ENCODE peak calls at places on chromosome 12, in four cellular contexts. W is PC-3, Q is foreskin fibroblast, E is heart left ventricle. Y is an unnamed sample.

GRCh38 chr12:108570743-108571603 is 8.6 kb downstream of the ISCU start:
- DNase-seq in Q (peak; percentile 85), W (peak; percentile 51), E (peak; percentile 1), Y (no peak)

GRCh38 chr12:128818065-128819022 is 5.4 kb downstream of the SLC15A4 start:
- DNase-seq in W (peak; percentile 33), E (no peak), Q (peak; percentile 72), Y (no peak)

GRCh38 chr12:58206876-58207275 is 265.5 kb downstream of the ATP23 start:
- DNase-seq in E (no peak), W (no peak), Q (no peak), Y (no peak)

GRCh38 chr12:115096673-115097349 is 412.8 kb upstream of the TBX3 start:
- DNase-seq in Q (peak; percentile 87), W (no peak), E (peak; percentile 22), Y (peak; percentile 39)

GRCh38 chr12:12214635-12215131 is 52.2 kb downstream of the LRP6 start:
- DNase-seq in E (no peak), W (peak; percentile 51), Q (peak; percentile 57), Y (no peak)

GRCh38 chr12:13630354-13630753 is 351.0 kb downstream of the GRIN2B start:
- DNase-seq in Q (no peak), W (no peak), E (no peak), Y (no peak)

GRCh38 chr12:131055596-131056233 is 102.0 kb downstream of the ADGRD1 start:
- DNase-seq in Q (no peak), W (no peak), E (no peak), Y (no peak)

GRCh38 chr12:65170245-65170881 is 980 bp downstream of the LEMD3 start:
- DNase-seq in Q (peak; percentile 74), E (peak; percentile 49), W (peak; percentile 58), Y (peak; percentile 24)

GRCh38 chr12:5581616-5582367 is 149.9 kb downstream of the NTF3 start:
- DNase-seq in Q (no peak), E (peak; percentile 69), W (no peak), Y (no peak)

GRCh38 chr12:29207120-29207519 is 58.0 kb downstream of the FAR2 start:
- DNase-seq in W (peak; percentile 24), Q (no peak), E (no peak), Y (no peak)

GRCh38 chr12:71639341-71639760 is 24.3 kb downstream of the ZFC3H1 start:
- DNase-seq in W (peak; percentile 22), Q (no peak), E (peak; percentile 12), Y (no peak)
- TF ChIP-seq CTCF in W (peak; percentile 46), Q (no peak), E (peak; percentile 19), Y (no peak)

GRCh38 chr12:8664228-8664963 is 1.8 kb upstream of the MFAP5 start:
- DNase-seq in W (no peak), E (peak; percentile 61), Q (no peak), Y (peak; percentile 36)

GRCh38 chr12:8662592-8662991 is at the start of gene MFAP5:
- DNase-seq in E (no peak), W (no peak), Q (peak; percentile 60), Y (no peak)

GRCh38 chr12:8658361-8658760 is 4.3 kb downstream of the MFAP5 start:
- DNase-seq in Q (peak; percentile 74), E (no peak), W (peak; percentile 3), Y (no peak)

GRCh38 chr12:8661016-8661415 is 1.6 kb downstream of the MFAP5 start:
- DNase-seq in E (no peak), W (no peak), Q (no peak), Y (no peak)

GRCh38 chr12:8661751-8662150 is 875 bp downstream of the MFAP5 start:
- DNase-seq in E (no peak), W (no peak), Q (no peak), Y (no peak)
- H3K4me3 ChIP-seq in E (no peak overlapping the region), W (no peak overlapping the region), Q (peak overlapping the region; percentile 12), Y (peak overlapping the region; percentile 39)

GRCh38 chr12:59446156-59446555 is 149.7 kb upstream of the SLC16A7 start:
- DNase-seq in E (no peak), W (no peak), Q (no peak), Y (no peak)

DNA sequence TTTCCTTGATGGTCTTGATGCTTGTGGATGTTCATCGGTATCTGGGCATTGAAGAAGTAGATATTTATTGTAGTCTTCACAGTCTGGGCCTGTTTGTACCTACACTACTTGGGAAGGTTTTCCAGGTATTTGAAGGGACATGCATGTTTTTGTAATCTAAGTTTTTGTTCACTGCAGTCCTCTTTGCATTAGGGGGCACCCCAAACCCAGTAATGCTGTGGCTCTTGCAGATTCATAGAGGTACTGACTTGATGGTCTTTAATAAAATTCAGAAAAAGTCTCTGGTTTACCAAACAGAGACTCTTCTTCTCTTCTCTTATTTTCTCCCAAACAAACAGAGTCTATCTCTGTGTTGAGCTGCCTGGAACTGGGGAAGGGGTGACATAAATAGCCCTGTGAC is 150.9 kb upstream of the SLC16A7 start:
- DNase-seq in Q (peak; percentile 67), E (no peak), W (peak; percentile 17), Y (no peak)
- TF ChIP-seq CTCF in Q (peak; percentile 30), E (peak; percentile 45), W (peak; percentile 43), Y (no peak)

GRCh38 chr12:103169-103981 is 36.8 kb downstream of the IQSEC3 start:
- DNase-seq in Q (no peak), W (no peak), E (no peak), Y (no peak)
- H3K4me3 ChIP-seq in Q (no peak overlapping the region), W (no peak overlapping the region), E (no peak overlapping the region), Y (no peak overlapping the region)

DNA sequence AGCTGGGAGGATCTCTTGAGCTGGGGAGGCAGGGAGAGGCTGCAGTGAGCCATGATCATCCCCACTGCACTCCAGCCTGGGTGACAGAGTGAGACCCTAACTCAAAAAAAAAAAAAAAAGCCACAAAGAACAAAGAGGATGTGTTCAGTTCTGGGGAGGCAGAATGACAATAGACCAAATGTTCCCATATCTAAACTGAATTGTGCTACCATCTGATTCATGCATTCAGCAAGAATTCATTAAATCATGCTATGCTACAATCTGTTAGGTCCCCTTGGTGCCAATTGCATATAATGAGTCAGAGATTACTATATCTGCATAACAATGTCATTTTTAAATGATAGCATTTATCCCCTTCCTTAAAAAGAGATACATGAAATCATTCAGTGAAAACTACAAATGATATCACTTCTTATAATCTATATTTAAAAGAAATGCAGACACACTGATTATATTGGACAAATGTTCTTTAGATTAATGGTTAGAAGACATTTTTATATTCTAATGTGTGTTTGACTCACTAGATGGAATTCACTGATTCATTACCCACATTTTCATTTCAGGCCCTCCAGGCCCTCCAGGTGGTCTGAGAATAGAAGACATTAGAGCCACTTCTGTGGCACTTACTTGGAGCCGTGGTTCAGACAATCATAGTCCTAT is 207.6 kb upstream of the PDZRN4 start:
- DNase-seq in E (no peak), W (no peak), Q (no peak), Y (no peak)
- TF ChIP-seq CTCF in E (no peak), W (no peak), Q (no peak), Y (no peak)

GRCh38 chr12:49365542-49365941 is 1.7 kb upstream of the SPATS2 start:
- DNase-seq in Q (peak; percentile 58), W (peak; percentile 83), E (no peak), Y (no peak)
- H3K4me3 ChIP-seq in Q (peak overlapping the region; percentile 87), W (no peak overlapping the region), E (no peak overlapping the region), Y (no peak overlapping the region)

GRCh38 chr12:77830952-77831351 is 258 bp downstream of the NAV3 start:
- DNase-seq in W (no peak), E (no peak), Q (no peak), Y (no peak)
- TF ChIP-seq CTCF in W (no peak), E (no peak), Q (no peak), Y (peak; percentile 30)

GRCh38 chr12:92440072-92440471 is 262.7 kb upstream of the PLEKHG7 start:
- DNase-seq in Q (no peak), E (no peak), W (no peak), Y (no peak)

GRCh38 chr12:92444763-92445162 is 258.0 kb upstream of the PLEKHG7 start:
- DNase-seq in W (no peak), E (peak; percentile 23), Q (no peak), Y (peak; percentile 28)

GRCh38 chr12:92446082-92446460 is 256.7 kb upstream of the PLEKHG7 start:
- DNase-seq in E (no peak), Q (no peak), W (peak; percentile 22), Y (no peak)

GRCh38 chr12:92442782-92443181 is 260.0 kb upstream of the PLEKHG7 start:
- DNase-seq in W (no peak), Q (peak; percentile 7), E (no peak), Y (no peak)

DNA sequence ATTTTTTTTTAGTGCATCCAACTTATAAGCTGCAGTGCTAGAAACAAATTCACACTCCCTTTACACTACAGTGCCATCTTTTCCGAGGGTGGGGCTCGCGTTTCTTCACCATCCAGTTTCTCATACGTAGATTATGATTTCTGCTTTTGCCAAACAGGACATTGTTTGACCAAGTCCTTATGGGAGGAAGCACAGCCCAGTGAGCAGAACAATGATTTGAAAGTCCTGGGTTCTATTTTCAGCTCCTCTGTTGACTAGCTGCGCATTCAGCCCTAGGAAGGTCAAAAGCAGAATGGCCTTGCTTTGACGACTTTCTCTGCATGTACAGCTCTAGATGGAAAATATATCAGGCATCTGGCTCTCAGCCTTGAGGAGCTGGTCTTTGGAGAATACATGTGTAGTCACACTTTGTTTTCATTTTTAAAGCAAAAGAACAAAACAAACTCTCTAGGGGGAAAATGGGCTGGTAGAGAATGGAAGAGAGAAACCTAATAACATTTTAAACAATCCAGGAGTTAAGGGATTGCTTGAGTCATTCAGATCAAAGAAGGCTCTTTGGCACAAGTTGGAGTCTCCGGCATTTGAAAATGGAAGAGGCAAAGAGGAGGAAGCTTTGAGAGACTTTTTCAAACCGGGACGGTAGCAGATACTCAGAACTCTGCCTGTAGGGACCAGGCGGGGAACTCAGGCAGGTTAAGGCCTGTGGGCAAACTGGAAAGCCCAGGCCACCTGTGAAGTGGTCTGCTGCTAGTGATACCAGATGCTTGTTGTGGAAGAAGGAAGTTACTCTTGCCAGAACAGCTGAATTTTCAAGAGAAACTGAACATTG is 257.3 kb upstream of the PLEKHG7 start:
- DNase-seq in W (no peak), Q (no peak), E (peak; percentile 57), Y (peak; percentile 34)
- H3K4me3 ChIP-seq in W (no peak overlapping the region), Q (no peak overlapping the region), E (no peak overlapping the region), Y (no peak overlapping the region)

Y was measured in uterus.